ENCODE peak calls at places on chromosomes 16 and 17, in nine cellular contexts. K is thoracic aorta; J is HTR-8/SVneo; Q is CD8-positive, alpha-beta memory T cell; F is RPMI7951; Z is T-helper 1 cell; G is H9; T is activated naive CD8-positive, alpha-beta T cell treated with anti-CD3 and anti-CD28 coated beads for 36 hours; V is suprapubic skin. A is an unnamed sample.
A peak's percentile ranks its signal among the peaks of the same experiment; 100 is the strongest.

GRCh38 chr16:87040169-87041117 is 276.7 kb downstream of the C16orf95 start:
- DNase-seq in K (no peak), J (no peak), Q (no peak), F (no peak), Z (no peak), G (no peak), T (no peak), V (no peak), A (no peak)

GRCh38 chr17:29590261-29590978 is 972 bp upstream of the GIT1 start:
- DNase-seq in K (no peak), J (peak; percentile 42), Q (no peak), F (peak; percentile 66), Z (no peak), G (no peak), T (peak; percentile 47), V (no peak), A (no peak)

GRCh38 chr17:28388106-28388505 is 16.6 kb downstream of the SARM1 start:
- DNase-seq in K (no peak), J (no peak), Q (no peak), F (no peak), Z (no peak), G (no peak), T (no peak), V (no peak), A (no peak)

GRCh38 chr17:73592079-73592415 is 52.2 kb downstream of the SDK2 start:
- DNase-seq in K (no peak), J (no peak), Q (no peak), F (no peak), Z (no peak), G (no peak), T (no peak), V (no peak), A (no peak)

GRCh38 chr16:57347858-57348257 is 10.7 kb upstream of the CCL22 start:
- DNase-seq in K (no peak), J (no peak), Q (no peak), F (no peak), Z (no peak), G (no peak), T (no peak), V (no peak), A (no peak)

GRCh38 chr16:15484662-15485061 is 50.3 kb downstream of the BMERB1 start:
- DNase-seq in K (no peak), J (no peak), Q (no peak), F (peak; percentile 75), Z (no peak), G (no peak), T (no peak), V (no peak), A (no peak)

GRCh38 chr17:40121886-40122465 is at the start of gene MSL1:
- DNase-seq in K (no peak), J (peak; percentile 89), Q (peak; percentile 90), F (peak; percentile 73), Z (peak; percentile 85), G (peak; percentile 83), T (peak; percentile 89), V (peak; percentile 96), A (peak; percentile 45)

GRCh38 chr17:80762076-80762475 is 217.4 kb downstream of the RPTOR start:
- DNase-seq in K (no peak), J (no peak), Q (no peak), F (peak; percentile 33), Z (no peak), G (no peak), T (no peak), V (no peak), A (no peak)

GRCh38 chr16:47036201-47036600 is 62.7 kb upstream of the DNAJA2 start:
- DNase-seq in K (no peak), J (no peak), Q (no peak), F (no peak), Z (no peak), G (no peak), T (no peak), V (no peak), A (no peak)

GRCh38 chr17:76558210-76559095 is 18.6 kb downstream of the PRCD start:
- DNase-seq in K (no peak), J (no peak), Q (no peak), F (peak; percentile 32), Z (no peak), G (no peak), T (no peak), V (no peak), A (no peak)

GRCh38 chr16:83433201-83433600 is 374.6 kb upstream of the HSBP1 start:
- DNase-seq in K (no peak), J (no peak), Q (no peak), F (peak; percentile 56), Z (no peak), G (no peak), T (no peak), V (no peak), A (no peak)